ENCODE peak calls at places on chromosome 18, in nine cellular contexts. O, K, E, Y, G, Q, W, N and I are unnamed samples.

GRCh38 chr18:9132628-9133027 is 4.0 kb upstream of the ANKRD12 start:
- DNase-seq in E (no peak), Q (no peak), O (no peak), K (no peak), G (no peak), W (no peak), Y (no peak), N (no peak), I (no peak)

GRCh38 chr18:56391933-56392590 is 246.3 kb downstream of the TXNL1 start:
- DNase-seq in G (no peak), Q (no peak), O (no peak), K (no peak), Y (no peak), N (no peak), W (no peak), E (no peak), I (no peak)

GRCh38 chr18:51098082-51098481 is 68.1 kb downstream of the SMAD4 start:
- DNase-seq in O (no peak), E (no peak), Q (no peak), K (no peak), Y (no peak), G (no peak), N (no peak), W (no peak), I (no peak)

GRCh38 chr18:44841769-44842587 is 161.3 kb downstream of the SETBP1 start:
- DNase-seq in Y (no peak), G (no peak), E (no peak), O (no peak), N (no peak), K (no peak), Q (no peak), W (no peak), I (no peak)

GRCh38 chr18:79681484-79682387 is 2.1 kb downstream of the CTDP1 start:
- DNase-seq in K (no peak), O (no peak), W (no peak), E (peak), N (no peak), G (no peak), Q (no peak), Y (no peak), I (no peak)

GRCh38 chr18:9952633-9953416 is 39.0 kb downstream of the VAPA start:
- DNase-seq in W (no peak), K (no peak), G (peak), O (no peak), E (no peak), N (no peak), Q (no peak), Y (no peak), I (no peak)

GRCh38 chr18:715626-716025 is 3.2 kb upstream of the ENOSF1 start:
- DNase-seq in G (peak), K (no peak), N (no peak), W (no peak), O (no peak), E (no peak), Q (peak), Y (no peak), I (no peak)

GRCh38 chr18:50114448-50114847 is 80.5 kb downstream of the MYO5B start:
- DNase-seq in K (no peak), E (no peak), Y (no peak), N (no peak), O (no peak), Q (no peak), G (no peak), W (no peak), I (no peak)

GRCh38 chr18:13370995-13371625 is 152.6 kb downstream of the LDLRAD4 start:
- DNase-seq in Y (no peak), O (no peak), G (no peak), E (no peak), W (no peak), N (no peak), Q (no peak), K (no peak), I (peak)

GRCh38 chr18:54069729-54070128 is 154.7 kb downstream of the MBD2 start:
- DNase-seq in E (no peak), G (no peak), N (no peak), Q (no peak), Y (no peak), O (no peak), W (no peak), K (no peak), I (no peak)

GRCh38 chr18:69840445-69840844 is 107.2 kb downstream of the CD226 start:
- DNase-seq in W (no peak), E (no peak), Q (peak), Y (no peak), K (no peak), N (no peak), G (peak), O (no peak), I (no peak)

GRCh38 chr18:55506074-55506473 is 81.9 kb downstream of the TCF4 start:
- DNase-seq in K (no peak), Y (no peak), G (no peak), O (no peak), Q (no peak), W (no peak), N (no peak), E (no peak), I (no peak)

GRCh38 chr18:34840416-34840815 is 130.3 kb downstream of the DTNA start:
- DNase-seq in O (no peak), Y (no peak), N (no peak), W (no peak), G (no peak), Q (no peak), E (no peak), K (no peak), I (no peak)

GRCh38 chr18:44098551-44099098 is 582.1 kb upstream of the SETBP1 start:
- DNase-seq in G (peak), E (no peak), Y (no peak), O (no peak), K (peak), Q (peak), W (no peak), N (no peak), I (no peak)

GRCh38 chr18:48835119-48835518 is 115.6 kb downstream of the SMAD7 start:
- DNase-seq in O (no peak), W (no peak), N (no peak), E (no peak), Y (no peak), K (peak), G (no peak), Q (no peak), I (no peak)

GRCh38 chr18:69172046-69172445 is 228.6 kb upstream of the DOK6 start:
- DNase-seq in O (no peak), W (no peak), K (no peak), E (no peak), Q (peak), G (no peak), N (no peak), Y (no peak), I (no peak)

GRCh38 chr18:74204543-74205152 is 56.3 kb downstream of the TIMM21 start:
- DNase-seq in G (no peak), N (no peak), W (no peak), O (no peak), Y (no peak), K (peak), Q (peak), E (no peak), I (no peak)

GRCh38 chr18:62524443-62525200 is 1.8 kb downstream of the ZCCHC2 start:
- DNase-seq in G (peak), N (no peak), K (peak), Y (peak), W (peak), O (peak), Q (peak), E (peak), I (peak)

GRCh38 chr18:52175406-52175805 is 164.6 kb upstream of the DCC start:
- DNase-seq in G (no peak), N (no peak), Y (no peak), K (no peak), W (no peak), O (no peak), E (no peak), Q (no peak), I (no peak)

GRCh38 chr18:14086459-14087231 is 45.6 kb downstream of the ZNF519 start:
- DNase-seq in Q (peak), Y (no peak), N (peak), W (no peak), G (peak), O (no peak), E (no peak), K (peak), I (no peak)

GRCh38 chr18:76672627-76673026 is 149.7 kb upstream of the ZNF236 start:
- DNase-seq in E (no peak), Y (no peak), K (no peak), W (no peak), N (no peak), Q (peak), G (peak), O (no peak), I (no peak)

GRCh38 chr18:9671214-9671613 is 36.9 kb upstream of the RAB31 start:
- DNase-seq in O (no peak), W (no peak), Y (no peak), Q (no peak), G (no peak), N (no peak), E (no peak), K (no peak), I (no peak)

GRCh38 chr18:50788284-50788683 is 31.5 kb downstream of the MRO start:
- DNase-seq in E (no peak), Q (no peak), Y (no peak), N (no peak), K (no peak), W (no peak), O (no peak), G (no peak), I (no peak)

DNA sequence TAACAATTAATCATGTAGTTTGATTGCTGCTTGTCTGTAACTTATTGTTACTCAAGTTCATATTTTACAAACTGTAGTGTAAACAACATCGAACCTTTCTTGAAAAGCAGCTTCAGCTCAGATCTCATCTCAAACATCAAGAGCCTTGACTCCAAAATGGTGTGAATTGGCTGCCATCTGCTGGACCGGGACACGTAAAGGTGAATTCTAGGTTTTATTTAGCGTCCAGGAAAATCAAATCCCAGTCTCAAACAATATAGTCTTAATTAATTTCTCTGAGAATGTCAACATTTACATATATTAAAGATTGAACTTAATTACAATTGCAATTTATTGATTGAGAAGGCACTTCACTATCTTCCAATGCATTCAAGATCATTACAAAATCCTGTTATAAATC is 453.0 kb downstream of the GALR1 start:
- DNase-seq in N (peak), G (peak), K (peak), W (no peak), Q (peak), E (no peak), O (no peak), Y (no peak), I (no peak)
- TF ChIP-seq CTCF in N (peak), G (no peak), K (peak), W (no peak), Q (no peak), E (no peak), O (no peak), Y (peak), I (no peak)

GRCh38 chr18:59783138-59783537 is 85.9 kb upstream of the CCBE1 start:
- DNase-seq in K (peak), O (no peak), Q (peak), G (peak), E (no peak), N (peak), W (no peak), Y (no peak), I (no peak)
- TF ChIP-seq CTCF in K (peak), O (no peak), Q (peak), G (peak), E (no peak), N (peak), W (no peak), Y (peak), I (no peak)

GRCh38 chr18:12278765-12279682 is 24.9 kb downstream of the CIDEA start:
- DNase-seq in N (peak), W (peak), K (no peak), Q (peak), Y (peak), G (peak), E (peak), O (peak), I (peak)

GRCh38 chr18:12279781-12280531 is 25.8 kb downstream of the CIDEA start:
- DNase-seq in K (no peak), E (no peak), O (peak), G (no peak), Q (no peak), Y (no peak), N (no peak), W (no peak), I (no peak)

GRCh38 chr18:12274793-12275192 is 20.6 kb downstream of the CIDEA start:
- DNase-seq in W (no peak), N (no peak), O (no peak), K (no peak), E (no peak), Y (no peak), G (no peak), Q (no peak), I (no peak)

GRCh38 chr18:12276736-12277554 is 22.8 kb downstream of the CIDEA start:
- DNase-seq in Q (peak), O (no peak), N (no peak), W (no peak), E (no peak), G (no peak), Y (no peak), K (no peak), I (no peak)

DNA sequence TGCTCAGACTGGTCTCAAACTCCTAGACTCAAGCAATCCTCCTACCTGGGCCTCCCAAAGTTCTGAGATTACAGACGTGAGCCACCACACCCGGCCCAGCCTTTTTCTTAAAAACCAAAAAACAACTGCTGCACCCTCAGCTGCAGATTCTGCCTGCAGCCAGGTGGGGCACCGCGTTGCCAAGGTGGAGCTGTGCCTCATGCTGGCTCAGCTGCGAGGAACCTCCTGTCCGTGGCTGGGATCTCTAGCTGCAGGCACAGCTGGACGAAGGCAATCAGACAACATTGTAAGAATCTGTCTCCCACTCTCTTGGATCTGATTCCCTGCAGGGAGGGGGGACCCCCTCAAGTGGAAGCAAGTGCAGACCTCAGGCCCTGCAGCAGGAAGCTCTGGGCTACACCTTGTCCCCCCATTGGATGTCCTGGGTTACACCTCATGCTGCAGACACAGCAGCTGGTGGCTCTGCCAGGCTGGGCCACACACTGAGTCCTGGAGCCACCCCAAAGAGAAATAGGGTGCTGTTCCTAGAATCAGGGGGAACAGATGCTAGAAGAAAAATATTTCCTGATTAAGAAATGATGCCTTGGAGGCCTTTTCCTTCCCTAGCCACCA is 24.1 kb downstream of the CIDEA start:
- DNase-seq in Q (peak), E (no peak), K (peak), W (no peak), O (no peak), Y (no peak), N (no peak), G (no peak), I (no peak)
- TF ChIP-seq CTCF in Q (peak), E (no peak), K (no peak), W (no peak), O (no peak), Y (peak), N (peak), G (peak), I (no peak)

GRCh38 chr18:25921677-25922421 is 168.6 kb downstream of the SS18 start:
- DNase-seq in E (no peak), G (peak), Q (peak), O (no peak), N (peak), Y (no peak), K (peak), W (peak), I (no peak)

GRCh38 chr18:25915907-25916306 is 174.5 kb downstream of the SS18 start:
- DNase-seq in K (no peak), Y (no peak), O (no peak), E (no peak), W (no peak), G (no peak), Q (no peak), N (no peak), I (no peak)
- TF ChIP-seq CTCF in K (peak), Y (peak), O (no peak), E (no peak), W (no peak), G (no peak), Q (peak), N (no peak), I (no peak)

DNA sequence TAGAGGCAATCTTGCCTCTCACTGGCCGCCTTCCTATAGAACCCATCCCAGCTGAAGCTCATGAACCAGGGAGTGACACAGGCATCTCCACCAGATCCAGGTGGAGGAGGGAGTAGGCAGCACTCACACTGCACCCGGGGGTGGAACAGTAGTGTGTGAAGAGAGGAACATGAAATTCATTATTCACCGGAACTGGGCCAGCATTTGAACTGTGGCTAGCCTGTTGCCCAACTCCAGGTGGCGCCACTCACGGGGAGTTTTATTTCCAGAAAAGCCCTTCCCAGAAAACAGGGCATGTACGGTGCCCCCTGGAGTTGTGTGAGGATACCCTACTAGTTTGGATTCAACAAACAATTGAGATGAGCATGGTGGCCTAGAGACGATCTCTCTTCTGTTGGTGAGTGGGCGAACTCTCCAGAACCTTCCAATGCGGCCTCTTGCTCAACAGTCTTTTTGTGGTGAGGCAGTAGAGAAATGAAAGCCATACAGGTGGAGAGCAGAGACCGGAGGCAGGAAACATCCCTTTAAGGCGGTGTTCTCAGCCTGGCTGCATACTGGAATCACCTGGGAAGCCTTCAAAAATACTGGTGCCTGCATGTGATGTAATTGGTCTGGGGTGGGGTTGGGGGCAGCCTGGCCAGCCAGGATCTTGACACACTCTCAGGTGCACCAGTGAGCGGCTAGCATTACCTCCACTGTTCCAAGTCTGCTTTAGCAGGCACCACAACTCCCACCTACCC is 73.5 kb upstream of the NEDD4L start:
- DNase-seq in Q (no peak), K (no peak), N (peak), G (no peak), Y (no peak), O (no peak), E (no peak), W (no peak), I (no peak)
- TF ChIP-seq CTCF in Q (peak), K (peak), N (peak), G (peak), Y (peak), O (no peak), E (no peak), W (no peak), I (no peak)

GRCh38 chr18:23243178-23243577 is 107.9 kb downstream of the CABLES1 start:
- DNase-seq in W (no peak), E (no peak), N (no peak), K (no peak), O (no peak), G (no peak), Q (no peak), Y (no peak), I (no peak)
- TF ChIP-seq CTCF in W (no peak), E (no peak), N (no peak), K (no peak), O (no peak), G (no peak), Q (no peak), Y (no peak), I (no peak)

DNA sequence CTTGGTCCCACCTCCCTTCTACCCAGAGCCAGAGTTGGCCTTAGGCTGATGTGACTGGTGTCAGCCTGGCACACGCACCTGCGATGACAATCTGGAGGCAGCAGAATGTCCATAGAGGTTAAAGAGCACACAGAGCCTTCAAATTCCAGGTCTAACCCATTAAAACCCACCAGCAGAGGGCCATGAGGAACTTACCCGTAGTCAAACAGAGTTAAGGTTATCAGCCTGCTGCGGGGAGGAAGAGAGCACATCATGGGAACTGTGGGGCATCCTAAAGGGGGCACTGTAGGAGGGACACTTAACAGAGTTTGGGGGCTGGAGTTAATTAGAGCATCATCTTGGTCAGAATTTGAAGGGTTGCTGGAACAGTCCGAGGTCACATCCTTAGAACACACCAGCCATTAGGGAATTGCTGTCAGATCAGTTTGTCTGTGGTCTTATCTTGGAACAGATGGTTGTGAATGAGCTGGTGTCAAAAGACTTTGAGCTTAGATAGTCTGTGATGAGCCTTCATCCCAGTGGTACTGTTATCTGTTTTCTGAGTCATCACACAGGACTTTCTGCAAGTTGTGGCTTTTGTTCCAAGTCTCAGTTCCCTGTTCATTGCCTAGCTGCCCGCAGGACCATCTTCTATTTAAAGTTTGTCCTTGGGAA is 248.6 kb downstream of the LOXHD1 start:
- DNase-seq in O (no peak), N (peak), W (no peak), G (no peak), K (peak), Q (no peak), E (no peak), Y (no peak), I (no peak)
- TF ChIP-seq CTCF in O (no peak), N (peak), W (no peak), G (no peak), K (peak), Q (no peak), E (no peak), Y (peak), I (no peak)